ENCODE peak calls at places on chromosomes 1 and 21, in four cellular contexts. X is uterus, G is GM23338, A is body of pancreas. P is an unnamed sample.

GRCh38 chr1:110053557-110054428 is 16.7 kb downstream of the ALX3 start:
- DNase-seq in X (peak; percentile 78), G (peak; percentile 76), A (peak; percentile 61), P (peak; percentile 51)

GRCh38 chr21:16113052-16113715 is 383.4 kb downstream of the USP25 start:
- DNase-seq in X (no peak), G (no peak), A (no peak), P (peak; percentile 48)

GRCh38 chr1:9093581-9093980 is 24.1 kb upstream of the SLC2A5 start:
- DNase-seq in X (no peak), G (no peak), A (no peak), P (no peak)

GRCh38 chr1:25183126-25183980 is 48.9 kb downstream of the SYF2 start:
- DNase-seq in X (no peak), G (no peak), A (no peak), P (no peak)

GRCh38 chr1:41323243-41323642 is 38.0 kb upstream of the FOXO6 start:
- DNase-seq in X (no peak), G (no peak), A (no peak), P (peak; percentile 81)

GRCh38 chr1:12099610-12100009 is 36.5 kb downstream of the TNFRSF8 start:
- DNase-seq in X (no peak), G (no peak), A (no peak), P (peak; percentile 11)

GRCh38 chr1:30242178-30242577 is 481.2 kb downstream of the MATN1 start:
- DNase-seq in X (no peak), G (no peak), A (no peak), P (no peak)

GRCh38 chr1:115430717-115431116 is 92.7 kb upstream of the NGF start:
- DNase-seq in X (no peak), G (no peak), A (no peak), P (peak; percentile 98)

GRCh38 chr1:200510228-200510623 is 100.4 kb upstream of the ZNF281 start:
- DNase-seq in X (peak; percentile 46), G (peak; percentile 91), A (peak; percentile 83), P (peak; percentile 81)

GRCh38 chr1:174769961-174770549 is 229.7 kb upstream of the CACYBP start:
- DNase-seq in X (no peak), G (peak; percentile 77), A (peak; percentile 38), P (peak; percentile 62)

GRCh38 chr1:70248729-70249128 is 27.5 kb downstream of the SRSF11 start:
- DNase-seq in X (no peak), G (no peak), A (no peak), P (no peak)

GRCh38 chr1:86119214-86119764 is 37.3 kb downstream of the COL24A1 start:
- DNase-seq in X (no peak), G (no peak), A (no peak), P (peak; percentile 8)

GRCh38 chr1:113283914-113284313 is 106.4 kb upstream of the MAGI3 start:
- DNase-seq in X (no peak), G (no peak), A (peak; percentile 24), P (peak; percentile 35)

DNA sequence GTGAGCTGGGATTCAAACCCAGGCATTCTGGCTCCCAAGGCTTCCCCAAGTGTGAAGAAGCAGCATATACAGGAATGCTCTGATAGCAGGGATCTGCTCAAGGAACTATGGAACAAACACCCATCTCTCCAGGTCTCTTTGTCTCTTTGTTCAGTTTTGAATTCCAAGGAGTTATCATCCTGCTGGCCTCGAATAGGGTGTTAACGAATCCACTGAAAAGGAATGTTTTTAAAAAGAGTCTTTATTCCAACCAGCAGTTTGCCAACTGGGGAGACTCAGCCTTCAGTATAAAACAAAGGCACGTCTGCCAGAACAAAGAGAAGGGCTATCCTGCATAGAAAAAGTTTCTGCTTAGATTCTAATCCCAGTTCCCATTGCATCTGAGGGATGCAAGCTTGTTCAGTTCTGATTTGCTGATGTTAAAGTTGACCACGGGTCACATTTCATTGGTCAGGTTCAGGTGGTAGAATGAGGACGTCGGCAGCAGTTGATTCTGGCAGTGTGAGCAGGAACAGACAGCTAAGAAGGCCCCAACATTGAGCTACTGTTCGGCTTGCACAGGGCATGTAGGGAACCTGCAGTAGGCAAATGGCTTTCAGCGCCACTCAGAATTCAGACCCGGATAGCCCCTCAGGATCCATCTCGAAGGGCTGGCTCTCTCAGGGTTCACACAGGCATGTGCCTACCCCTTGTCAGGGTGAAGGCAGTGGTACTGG is 22.2 kb downstream of the TRIM67 start:
- DNase-seq in X (no peak), G (peak; percentile 46), A (no peak), P (no peak)
- H3K4me3 ChIP-seq in X (no peak overlapping the region), G (no peak overlapping the region), A (no peak overlapping the region), P (no peak overlapping the region)

GRCh38 chr21:28136687-28137086 is 856.0 kb downstream of the LTN1 start:
- DNase-seq in X (no peak), G (no peak), A (no peak), P (no peak)
- TF ChIP-seq CTCF in X (no peak), G (no peak), A (no peak), P (no peak)

DNA sequence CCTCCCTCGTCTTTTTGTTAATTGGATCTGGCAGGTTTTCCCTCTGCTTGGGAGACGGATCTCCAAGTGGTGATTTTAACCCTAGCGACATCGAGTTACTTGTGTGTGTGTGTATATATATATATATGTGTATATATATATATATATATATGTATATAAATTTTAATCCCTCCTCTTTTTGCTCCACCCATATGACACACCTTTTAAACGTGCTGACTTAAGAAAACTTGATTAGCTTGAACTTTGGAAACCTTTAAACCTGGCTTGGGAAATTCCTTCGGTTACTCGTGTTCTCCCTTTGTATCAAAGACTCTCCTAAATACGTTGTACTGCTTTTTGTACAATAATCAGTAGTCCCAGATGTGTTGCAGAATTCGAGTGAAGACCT is 1.2 kb downstream of the RNF11 start:
- DNase-seq in X (no peak), G (no peak), A (no peak), P (peak; percentile 73)
- H3K4me3 ChIP-seq in X (peak overlapping the region; percentile 98), G (peak overlapping the region; percentile 96), A (peak overlapping the region; percentile 95), P (peak overlapping the region; percentile 91)

GRCh38 chr1:7346070-7346596 is 425.0 kb upstream of the VAMP3 start:
- DNase-seq in X (no peak), G (peak; percentile 59), A (no peak), P (no peak)
- TF ChIP-seq CTCF in X (no peak), G (peak; percentile 17), A (no peak), P (no peak)

GRCh38 chr1:179954494-179955317 is at the start of gene CEP350:
- DNase-seq in X (peak; percentile 98), G (peak; percentile 99), A (peak; percentile 99), P (peak; percentile 99)
- H3K4me3 ChIP-seq in X (peak within 1 kb of the TSS; percentile 84), G (peak within 1 kb of the TSS; percentile 66), A (peak within 1 kb of the TSS; percentile 99), P (peak within 1 kb of the TSS; percentile 82)

GRCh38 chr1:218350022-218350525 is 4.9 kb downstream of the TGFB2 start:
- DNase-seq in X (no peak), G (no peak), A (no peak), P (no peak)

GRCh38 chr1:218350909-218351616 is 5.9 kb downstream of the TGFB2 start:
- DNase-seq in X (no peak), G (no peak), A (no peak), P (no peak)

GRCh38 chr1:218353656-218354055 is 8.5 kb downstream of the TGFB2 start:
- DNase-seq in X (no peak), G (no peak), A (no peak), P (no peak)

GRCh38 chr1:218349365-218350021 is 4.4 kb downstream of the TGFB2 start:
- DNase-seq in X (no peak), G (no peak), A (no peak), P (no peak)

GRCh38 chr1:218351617-218352438 is 6.7 kb downstream of the TGFB2 start:
- DNase-seq in X (peak; percentile 42), G (peak; percentile 70), A (no peak), P (peak; percentile 26)
- TF ChIP-seq CTCF in X (peak; percentile 52), G (peak; percentile 61), A (peak; percentile 11), P (peak; percentile 13)

P was measured in epithelial cell of esophagus.